ENCODE peak calls at places on chromosomes 6 and 20, in eight cellular contexts. F is A172, G is GM13976, V is NCI-H460, D is ELR, Y is mucosa of descending colon, Z is GM23338, E is left colon. P is an unnamed sample.
A peak's percentile ranks its signal among the peaks of the same experiment; 100 is the strongest.

GRCh38 chr20:57061058-57061900 is 205.2 kb downstream of the BMP7 start:
- DNase-seq in F (peak; percentile 47), G (no peak), V (peak; percentile 14), D (peak; percentile 78), Y (no peak), Z (peak; percentile 84), E (no peak), P (no peak)

GRCh38 chr6:62229231-62229630 is 56.8 kb downstream of the KHDRBS2 start:
- DNase-seq in F (no peak), G (no peak), V (no peak), D (no peak), Y (no peak), Z (no peak), E (no peak), P (no peak)

GRCh38 chr6:47358440-47359225 is 48.9 kb upstream of the TNFRSF21 start:
- DNase-seq in F (no peak), G (no peak), V (no peak), D (no peak), Y (no peak), Z (peak; percentile 48), E (no peak), P (no peak)

GRCh38 chr20:24475356-24475755 is 5.9 kb downstream of the SYNDIG1 start:
- DNase-seq in F (no peak), G (no peak), V (no peak), D (no peak), Y (no peak), Z (no peak), E (no peak), P (no peak)

GRCh38 chr6:90003941-90004340 is 109.7 kb downstream of the GJA10 start:
- DNase-seq in F (no peak), G (no peak), V (no peak), D (no peak), Y (no peak), Z (no peak), E (no peak), P (no peak)

GRCh38 chr6:136823128-136823660 is 802 bp downstream of the PEX7 start:
- DNase-seq in F (no peak), G (no peak), V (no peak), D (no peak), Y (peak; percentile 45), Z (no peak), E (peak; percentile 49), P (peak; percentile 57)

GRCh38 chr6:144901412-144901811 is 616.3 kb downstream of the UTRN start:
- DNase-seq in F (no peak), G (no peak), V (no peak), D (no peak), Y (no peak), Z (no peak), E (no peak), P (no peak)

GRCh38 chr6:138817799-138818198 is 21.9 kb downstream of the ECT2L start:
- DNase-seq in F (peak; percentile 35), G (peak; percentile 33), V (no peak), D (peak; percentile 86), Y (peak; percentile 78), Z (peak; percentile 91), E (peak; percentile 84), P (no peak)

GRCh38 chr6:148793721-148794120 is 46.9 kb downstream of the UST start:
- DNase-seq in F (no peak), G (no peak), V (no peak), D (no peak), Y (no peak), Z (no peak), E (no peak), P (no peak)

GRCh38 chr6:991192-991591 is 298.3 kb upstream of the EXOC2 start:
- DNase-seq in F (no peak), G (no peak), V (no peak), D (no peak), Y (no peak), Z (no peak), E (no peak), P (no peak)

GRCh38 chr6:113381957-113382356 is 475.2 kb upstream of the MARCKS start:
- DNase-seq in F (peak; percentile 14), G (peak; percentile 33), V (no peak), D (peak; percentile 64), Y (no peak), Z (peak; percentile 13), E (peak; percentile 23), P (no peak)

GRCh38 chr6:35146453-35146852 is 5.3 kb upstream of the TCP11 start:
- DNase-seq in F (peak; percentile 25), G (no peak), V (peak; percentile 13), D (peak; percentile 77), Y (peak; percentile 72), Z (peak; percentile 71), E (peak; percentile 61), P (no peak)

GRCh38 chr6:7727150-7727950 is 1.5 kb downstream of the BMP6 start:
- DNase-seq in F (no peak), G (peak; percentile 54), V (no peak), D (peak; percentile 33), Y (no peak), Z (peak; percentile 55), E (peak; percentile 12), P (no peak)

GRCh38 chr20:50321797-50322480 is 131.3 kb downstream of the CEBPB start:
- DNase-seq in F (peak; percentile 27), G (no peak), V (no peak), D (no peak), Y (no peak), Z (no peak), E (no peak), P (no peak)

GRCh38 chr6:45613678-45614077 is 235.9 kb upstream of the SUPT3H start:
- DNase-seq in F (no peak), G (no peak), V (no peak), D (no peak), Y (no peak), Z (no peak), E (no peak), P (no peak)

GRCh38 chr20:17969884-17970409 is 1.1 kb downstream of the MGME1 start:
- DNase-seq in F (peak; percentile 71), G (peak; percentile 57), V (no peak), D (peak; percentile 87), Y (no peak), Z (peak; percentile 39), E (peak; percentile 55), P (peak; percentile 13)

GRCh38 chr20:24106155-24106800 is 117.7 kb upstream of the GGTLC1 start:
- DNase-seq in F (no peak), G (no peak), V (no peak), D (no peak), Y (no peak), Z (no peak), E (no peak), P (no peak)

GRCh38 chr6:72861935-72862432 is 240.1 kb downstream of the KCNQ5 start:
- DNase-seq in F (peak; percentile 71), G (peak; percentile 9), V (no peak), D (peak; percentile 86), Y (no peak), Z (no peak), E (no peak), P (no peak)

GRCh38 chr6:52494298-52495072 is 74.3 kb downstream of the EFHC1 start:
- DNase-seq in F (no peak), G (no peak), V (no peak), D (no peak), Y (no peak), Z (no peak), E (no peak), P (no peak)

GRCh38 chr6:90216081-90216977 is 80.3 kb downstream of the BACH2 start:
- DNase-seq in F (no peak), G (peak; percentile 12), V (no peak), D (no peak), Y (peak; percentile 25), Z (peak; percentile 26), E (peak; percentile 23), P (no peak)

GRCh38 chr6:158131926-158132325 is 36.1 kb downstream of the SERAC1 start:
- DNase-seq in F (peak; percentile 18), G (peak; percentile 43), V (peak; percentile 17), D (peak; percentile 64), Y (no peak), Z (peak; percentile 38), E (no peak), P (no peak)

GRCh38 chr6:131175559-131175958 is 40.3 kb downstream of the AKAP7 start:
- DNase-seq in F (no peak), G (no peak), V (no peak), D (no peak), Y (no peak), Z (no peak), E (no peak), P (no peak)

GRCh38 chr6:45187841-45188240 is 140.3 kb upstream of the RUNX2 start:
- DNase-seq in F (peak; percentile 46), G (no peak), V (no peak), D (peak; percentile 90), Y (no peak), Z (no peak), E (no peak), P (no peak)

GRCh38 chr20:38969708-38970107 is 7.6 kb downstream of the DHX35 start:
- DNase-seq in F (no peak), G (no peak), V (no peak), D (peak; percentile 60), Y (peak; percentile 46), Z (no peak), E (peak; percentile 46), P (no peak)

GRCh38 chr6:16770701-16771569 is 9.7 kb upstream of the ATXN1 start:
- DNase-seq in F (peak; percentile 76), G (peak; percentile 68), V (peak; percentile 67), D (peak; percentile 88), Y (peak; percentile 87), Z (peak; percentile 92), E (peak; percentile 83), P (peak; percentile 75)

GRCh38 chr20:32434434-32434833 is 76.3 kb downstream of the ASXL1 start:
- DNase-seq in F (no peak), G (no peak), V (no peak), D (no peak), Y (no peak), Z (no peak), E (no peak), P (no peak)

GRCh38 chr20:33285861-33286495 is 3.0 kb downstream of the BPIFB1 start:
- DNase-seq in F (no peak), G (peak; percentile 13), V (no peak), D (no peak), Y (no peak), Z (no peak), E (no peak), P (no peak)

GRCh38 chr20:4167261-4168004 is 152.1 kb upstream of the RNF24 start:
- DNase-seq in F (no peak), G (no peak), V (no peak), D (no peak), Y (no peak), Z (peak; percentile 54), E (no peak), P (no peak)

GRCh38 chr6:96537726-96538125 is 16.1 kb downstream of the UFL1 start:
- DNase-seq in F (no peak), G (no peak), V (no peak), D (no peak), Y (no peak), Z (no peak), E (no peak), P (no peak)

GRCh38 chr6:137241481-137242011 is 22.4 kb upstream of the IFNGR1 start:
- DNase-seq in F (peak; percentile 28), G (no peak), V (no peak), D (no peak), Y (no peak), Z (no peak), E (no peak), P (no peak)

GRCh38 chr20:32358883-32359632 is 927 bp downstream of the ASXL1 start:
- DNase-seq in F (peak; percentile 52), G (peak; percentile 86), V (peak; percentile 48), D (peak; percentile 87), Y (peak; percentile 83), Z (peak; percentile 99), E (peak; percentile 85), P (peak; percentile 82)

GRCh38 chr6:142187209-142187608 is 40.1 kb downstream of the VTA1 start:
- DNase-seq in F (peak; percentile 57), G (no peak), V (no peak), D (no peak), Y (no peak), Z (no peak), E (no peak), P (no peak)

GRCh38 chr6:132333639-132334516 is 67.4 kb downstream of the MOXD1 start:
- DNase-seq in F (peak; percentile 92), G (no peak), V (peak; percentile 1), D (peak; percentile 97), Y (no peak), Z (peak; percentile 34), E (peak; percentile 4), P (no peak)

GRCh38 chr6:165846123-165846966 is 183.3 kb upstream of the PDE10A start:
- DNase-seq in F (no peak), G (no peak), V (no peak), D (no peak), Y (peak; percentile 62), Z (no peak), E (peak; percentile 72), P (no peak)

P was measured in activated naive CD4-positive, alpha-beta T cell treated with anti-CD3 and anti-CD28 coated beads, Interleukin-2, amount 50 U/mL, for 72 hours.